ENCODE peak calls at places on chromosome 20, in six cellular contexts. M, Y, D, E, N and X are unnamed samples.

GRCh38 chr20:51542033-51542893 is at the start of gene NFATC2:
- DNase-seq in M (peak; percentile 70), Y (no peak), D (peak; percentile 65), E (no peak), N (no peak), X (peak; percentile 23)

GRCh38 chr20:41316602-41317535 is 662 bp downstream of the ZHX3 start:
- DNase-seq in M (peak; percentile 73), Y (peak; percentile 93), D (peak; percentile 86), E (peak; percentile 63), N (peak; percentile 83), X (no peak)

GRCh38 chr20:51388756-51389542 is 153.6 kb downstream of the NFATC2 start:
- DNase-seq in M (no peak), Y (no peak), D (no peak), E (no peak), N (no peak), X (no peak)

GRCh38 chr20:11740975-11741374 is 176.7 kb upstream of the BTBD3 start:
- DNase-seq in M (no peak), Y (no peak), D (no peak), E (no peak), N (no peak), X (no peak)

GRCh38 chr20:21436186-21436585 is 38.9 kb upstream of the NKX2-4 start:
- DNase-seq in M (no peak), Y (peak; percentile 72), D (no peak), E (no peak), N (peak; percentile 61), X (no peak)

GRCh38 chr20:5000263-5001173 is 792 bp downstream of the SLC23A2 start:
- DNase-seq in M (peak; percentile 54), Y (peak; percentile 18), D (peak; percentile 27), E (no peak), N (peak; percentile 30), X (peak; percentile 55)

GRCh38 chr20:53926428-53927028 is 143.9 kb downstream of the BCAS1 start:
- DNase-seq in M (no peak), Y (peak; percentile 97), D (peak; percentile 45), E (no peak), N (peak; percentile 93), X (no peak)

GRCh38 chr20:49303211-49303610 is 25.4 kb upstream of the ZNFX1 start:
- DNase-seq in M (no peak), Y (no peak), D (no peak), E (no peak), N (peak; percentile 7), X (no peak)

GRCh38 chr20:21396045-21396893 is 1.1 kb downstream of the NKX2-4 start:
- DNase-seq in M (no peak), Y (no peak), D (peak; percentile 56), E (no peak), N (no peak), X (peak; percentile 83)

GRCh38 chr20:48266571-48266970 is 481.3 kb upstream of the SULF2 start:
- DNase-seq in M (no peak), Y (no peak), D (peak; percentile 55), E (no peak), N (no peak), X (no peak)

GRCh38 chr20:17680836-17681740 is 954 bp downstream of the RRBP1 start:
- DNase-seq in M (peak; percentile 80), Y (peak; percentile 63), D (peak; percentile 80), E (peak; percentile 72), N (peak; percentile 74), X (peak; percentile 92)

GRCh38 chr20:17683218-17684076 is 1.4 kb upstream of the RRBP1 start:
- DNase-seq in M (no peak), Y (no peak), D (no peak), E (no peak), N (no peak), X (no peak)

GRCh38 chr20:17681741-17682102 is 320 bp downstream of the RRBP1 start:
- DNase-seq in M (no peak), Y (no peak), D (no peak), E (no peak), N (no peak), X (no peak)

GRCh38 chr20:17682889-17683198 is 802 bp upstream of the RRBP1 start:
- DNase-seq in M (no peak), Y (no peak), D (no peak), E (no peak), N (no peak), X (no peak)

GRCh38 chr20:17682103-17682888 is at the start of gene RRBP1:
- DNase-seq in M (peak; percentile 98), Y (peak; percentile 97), D (peak; percentile 99), E (peak; percentile 97), N (peak; percentile 98), X (peak; percentile 95)
- H2BK5ac ChIP-seq in M (no peak within 1 kb of the TSS), Y (peak within 1 kb of the TSS; percentile 90), D (no peak within 1 kb of the TSS), E (no peak within 1 kb of the TSS), N (peak within 1 kb of the TSS; percentile 84), X (peak within 1 kb of the TSS; percentile 76)

DNA sequence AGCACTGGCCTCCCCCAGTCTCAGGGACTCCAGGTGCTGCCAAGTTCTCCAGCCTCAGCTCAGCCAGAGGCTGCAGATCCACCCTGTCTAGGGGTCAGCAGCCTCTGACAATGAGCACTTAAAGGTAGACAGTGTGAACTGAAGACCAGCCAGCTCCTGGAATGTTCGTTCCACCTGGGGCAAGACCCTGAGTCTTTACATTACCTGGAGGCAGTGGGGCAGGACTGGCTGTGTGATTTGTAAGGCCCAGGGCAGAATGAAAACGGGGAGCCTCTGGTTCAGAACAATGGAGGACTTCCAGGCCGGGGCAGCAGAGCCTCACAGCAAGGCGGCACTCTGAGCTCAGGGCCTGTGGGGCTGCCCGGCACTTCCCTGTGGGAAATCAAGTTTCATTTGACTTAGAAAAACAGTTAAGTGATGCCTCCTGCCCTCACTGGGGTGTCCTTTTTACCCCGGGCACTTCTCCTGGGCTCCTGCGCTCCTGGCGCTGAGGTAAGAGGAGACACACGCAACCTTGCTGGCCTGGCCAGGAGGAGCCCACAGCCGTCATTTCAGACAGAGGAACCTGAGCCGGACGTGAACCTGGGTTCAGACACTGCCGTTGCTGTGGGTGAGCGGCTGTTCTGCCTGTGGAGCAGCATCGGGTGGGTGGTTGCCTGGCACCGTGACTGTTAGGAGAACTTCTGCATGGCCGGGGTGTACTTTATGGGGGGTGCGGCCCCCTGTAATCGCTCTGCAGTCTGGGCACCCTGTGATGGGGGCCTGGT is 64.9 kb downstream of the CTCFL start:
- DNase-seq in M (no peak), Y (no peak), D (no peak), E (no peak), N (no peak), X (no peak)
- H2BK5ac ChIP-seq in M (no peak overlapping the region), Y (no peak overlapping the region), D (no peak overlapping the region), E (no peak overlapping the region), N (no peak overlapping the region), X (no peak overlapping the region)

DNA sequence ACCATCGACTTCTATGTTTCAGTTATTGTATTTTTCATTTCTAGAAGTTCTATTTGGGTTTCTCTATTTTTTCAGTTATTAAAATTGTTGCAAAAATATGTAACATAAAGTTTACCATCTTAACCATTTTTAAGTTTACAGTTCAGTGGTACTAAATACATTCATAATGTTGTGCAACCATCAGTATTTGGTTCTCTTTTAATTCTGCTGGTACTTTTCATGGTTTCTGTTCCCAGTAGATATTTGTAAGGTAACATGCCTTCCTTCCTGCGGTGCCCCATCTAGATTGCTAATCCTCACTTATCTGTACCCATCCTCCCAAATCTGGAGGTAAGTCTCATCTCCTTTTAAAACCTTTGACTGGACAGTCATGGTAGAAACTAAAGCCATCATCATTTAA is 47.9 kb downstream of the TGM2 start:
- DNase-seq in M (no peak), Y (no peak), D (no peak), E (no peak), N (no peak), X (no peak)
- H2BK5ac ChIP-seq in M (no peak overlapping the region), Y (peak overlapping the region; percentile 15), D (no peak overlapping the region), E (no peak overlapping the region), N (no peak overlapping the region), X (no peak overlapping the region)

GRCh38 chr20:1376007-1376406 is 16.8 kb downstream of the FKBP1A start:
- DNase-seq in M (no peak), Y (no peak), D (no peak), E (no peak), N (no peak), X (peak; percentile 27)

GRCh38 chr20:1377341-1377871 is 15.4 kb downstream of the FKBP1A start:
- DNase-seq in M (no peak), Y (no peak), D (no peak), E (no peak), N (no peak), X (no peak)

GRCh38 chr20:1375515-1375914 is 17.3 kb downstream of the FKBP1A start:
- DNase-seq in M (no peak), Y (peak; percentile 93), D (no peak), E (no peak), N (peak; percentile 85), X (peak; percentile 40)

GRCh38 chr20:1376453-1377270 is 16.2 kb downstream of the FKBP1A start:
- DNase-seq in M (no peak), Y (no peak), D (no peak), E (no peak), N (no peak), X (no peak)

DNA sequence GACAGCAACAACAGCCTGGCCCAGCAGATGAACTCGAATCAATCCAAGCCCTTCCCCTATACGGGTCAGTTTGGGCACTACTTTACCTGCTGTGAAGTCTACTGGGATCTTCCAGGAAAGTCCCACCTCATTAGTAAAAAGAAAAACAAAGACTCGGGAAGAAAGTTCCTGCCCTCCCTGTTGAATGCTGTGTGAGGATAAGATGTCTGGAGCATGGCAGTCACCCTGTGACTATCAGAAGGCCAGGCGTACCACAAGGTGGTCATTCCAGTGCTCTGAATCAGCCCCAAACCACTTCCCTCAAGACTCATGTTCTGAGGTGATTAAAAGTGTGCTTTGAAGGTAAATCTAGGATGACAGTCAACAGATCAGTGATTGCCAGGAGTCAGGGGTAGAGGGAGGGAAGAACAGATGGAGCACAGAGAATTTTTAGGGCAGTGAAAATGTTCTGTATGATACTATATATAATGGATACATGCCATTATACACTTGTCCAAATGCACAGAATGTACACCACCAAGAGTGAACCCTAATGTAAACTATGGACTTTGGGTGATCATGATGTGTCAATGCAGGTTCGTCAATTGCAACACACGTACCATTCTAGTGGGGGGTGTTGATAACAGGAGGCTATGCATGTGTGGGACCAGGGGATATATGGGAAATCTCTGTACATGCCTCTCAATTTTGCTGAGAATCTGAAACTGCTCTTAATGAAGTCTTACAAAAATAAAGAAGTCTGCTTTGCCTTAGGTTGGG is 14.7 kb downstream of the FKBP1A start:
- DNase-seq in M (no peak), Y (peak; percentile 67), D (peak; percentile 51), E (no peak), N (peak; percentile 43), X (no peak)
- H2BK5ac ChIP-seq in M (no peak overlapping the region), Y (peak overlapping the region; percentile 60), D (no peak overlapping the region), E (no peak overlapping the region), N (no peak overlapping the region), X (no peak overlapping the region)

GRCh38 chr20:36542019-36542488 is 735 bp downstream of the MYL9 start:
- DNase-seq in M (peak; percentile 82), Y (peak; percentile 70), D (peak; percentile 83), E (peak; percentile 30), N (peak; percentile 77), X (peak; percentile 84)
- H2BK5ac ChIP-seq in M (no peak overlapping the region), Y (peak overlapping the region; percentile 99), D (no peak overlapping the region), E (peak overlapping the region; percentile 56), N (peak overlapping the region; percentile 94), X (peak overlapping the region; percentile 15)